ENCODE peak calls at places on chromosomes 7 and 10, in nine cellular contexts. One of them, this sample, is unnamed.

GRCh38 chr10:53918755-53919154 is 882.3 kb downstream of the PCDH15 start:
- DNase-seq in GM13977: no peak
- DNase-seq in breast epithelium: no peak
- DNase-seq in AG04450: no peak
- DNase-seq in AG09319: no peak
- DNase-seq in progenitor cell of endocrine pancreas: no peak
- DNase-seq in fibroblast of pulmonary artery: no peak
- DNase-seq in H9: no peak
- DNase-seq in WERI-Rb-1: no peak
- DNase-seq in this sample: no peak

GRCh38 chr10:75400163-75400768 is 1.3 kb downstream of the ZNF503 start:
- DNase-seq in H9: no peak
- DNase-seq in GM13977: peak
- DNase-seq in fibroblast of pulmonary artery: no peak
- DNase-seq in breast epithelium: peak
- DNase-seq in progenitor cell of endocrine pancreas: peak
- DNase-seq in AG09319: no peak
- DNase-seq in AG04450: no peak
- DNase-seq in WERI-Rb-1: no peak
- DNase-seq in this sample: peak

GRCh38 chr10:108422286-108422685 is 1257.8 kb upstream of the SORCS1 start:
- DNase-seq in AG09319: no peak
- DNase-seq in GM13977: no peak
- DNase-seq in progenitor cell of endocrine pancreas: no peak
- DNase-seq in fibroblast of pulmonary artery: no peak
- DNase-seq in breast epithelium: no peak
- DNase-seq in AG04450: no peak
- DNase-seq in WERI-Rb-1: no peak
- DNase-seq in H9: no peak
- DNase-seq in this sample: no peak

GRCh38 chr10:74669210-74669609 is 157.2 kb upstream of the KAT6B start:
- DNase-seq in WERI-Rb-1: no peak
- DNase-seq in progenitor cell of endocrine pancreas: no peak
- DNase-seq in breast epithelium: no peak
- DNase-seq in H9: no peak
- DNase-seq in AG09319: no peak
- DNase-seq in fibroblast of pulmonary artery: no peak
- DNase-seq in GM13977: no peak
- DNase-seq in AG04450: no peak
- DNase-seq in this sample: no peak

GRCh38 chr10:93576888-93577287 is 10.4 kb downstream of the FFAR4 start:
- DNase-seq in progenitor cell of endocrine pancreas: no peak
- DNase-seq in breast epithelium: no peak
- DNase-seq in WERI-Rb-1: no peak
- DNase-seq in GM13977: no peak
- DNase-seq in AG09319: no peak
- DNase-seq in AG04450: no peak
- DNase-seq in fibroblast of pulmonary artery: no peak
- DNase-seq in H9: no peak
- DNase-seq in this sample: no peak

GRCh38 chr7:77687747-77688144 is 8.5 kb upstream of the RSBN1L start:
- DNase-seq in GM13977: no peak
- DNase-seq in AG04450: no peak
- DNase-seq in breast epithelium: no peak
- DNase-seq in WERI-Rb-1: no peak
- DNase-seq in fibroblast of pulmonary artery: no peak
- DNase-seq in H9: no peak
- DNase-seq in AG09319: no peak
- DNase-seq in progenitor cell of endocrine pancreas: no peak
- DNase-seq in this sample: no peak

GRCh38 chr10:80464557-80465466 is 10.7 kb downstream of the TSPAN14 start:
- DNase-seq in H9: peak
- DNase-seq in AG04450: no peak
- DNase-seq in AG09319: no peak
- DNase-seq in fibroblast of pulmonary artery: peak
- DNase-seq in breast epithelium: no peak
- DNase-seq in GM13977: no peak
- DNase-seq in WERI-Rb-1: no peak
- DNase-seq in progenitor cell of endocrine pancreas: peak
- DNase-seq in this sample: no peak

GRCh38 chr7:151010307-151011096 is 13.8 kb downstream of the ATG9B start:
- DNase-seq in fibroblast of pulmonary artery: peak
- DNase-seq in AG09319: no peak
- DNase-seq in GM13977: no peak
- DNase-seq in AG04450: no peak
- DNase-seq in progenitor cell of endocrine pancreas: no peak
- DNase-seq in breast epithelium: no peak
- DNase-seq in H9: peak
- DNase-seq in WERI-Rb-1: peak
- DNase-seq in this sample: no peak

GRCh38 chr7:36605261-36605660 is 119.0 kb downstream of the AOAH start:
- DNase-seq in WERI-Rb-1: no peak
- DNase-seq in H9: no peak
- DNase-seq in AG09319: no peak
- DNase-seq in progenitor cell of endocrine pancreas: no peak
- DNase-seq in breast epithelium: no peak
- DNase-seq in GM13977: no peak
- DNase-seq in fibroblast of pulmonary artery: no peak
- DNase-seq in AG04450: no peak
- DNase-seq in this sample: no peak

GRCh38 chr10:113028393-113029054 is 78.5 kb downstream of the TCF7L2 start:
- DNase-seq in AG09319: no peak
- DNase-seq in H9: no peak
- DNase-seq in GM13977: no peak
- DNase-seq in progenitor cell of endocrine pancreas: no peak
- DNase-seq in AG04450: no peak
- DNase-seq in breast epithelium: no peak
- DNase-seq in WERI-Rb-1: no peak
- DNase-seq in fibroblast of pulmonary artery: no peak
- DNase-seq in this sample: no peak

GRCh38 chr10:113026679-113027078 is 76.6 kb downstream of the TCF7L2 start:
- DNase-seq in progenitor cell of endocrine pancreas: no peak
- DNase-seq in WERI-Rb-1: no peak
- DNase-seq in fibroblast of pulmonary artery: no peak
- DNase-seq in GM13977: no peak
- DNase-seq in H9: no peak
- DNase-seq in AG04450: peak
- DNase-seq in breast epithelium: no peak
- DNase-seq in AG09319: peak
- DNase-seq in this sample: no peak

GRCh38 chr10:113025487-113025886 is 75.4 kb downstream of the TCF7L2 start:
- DNase-seq in H9: no peak
- DNase-seq in AG04450: no peak
- DNase-seq in fibroblast of pulmonary artery: no peak
- DNase-seq in AG09319: no peak
- DNase-seq in progenitor cell of endocrine pancreas: no peak
- DNase-seq in WERI-Rb-1: no peak
- DNase-seq in breast epithelium: no peak
- DNase-seq in GM13977: no peak
- DNase-seq in this sample: no peak

GRCh38 chr10:113027574-113028392 is 77.7 kb downstream of the TCF7L2 start:
- DNase-seq in AG09319: peak
- DNase-seq in fibroblast of pulmonary artery: no peak
- DNase-seq in GM13977: no peak
- DNase-seq in H9: no peak
- DNase-seq in progenitor cell of endocrine pancreas: no peak
- DNase-seq in WERI-Rb-1: peak
- DNase-seq in breast epithelium: no peak
- DNase-seq in AG04450: no peak
- DNase-seq in this sample: no peak

DNA sequence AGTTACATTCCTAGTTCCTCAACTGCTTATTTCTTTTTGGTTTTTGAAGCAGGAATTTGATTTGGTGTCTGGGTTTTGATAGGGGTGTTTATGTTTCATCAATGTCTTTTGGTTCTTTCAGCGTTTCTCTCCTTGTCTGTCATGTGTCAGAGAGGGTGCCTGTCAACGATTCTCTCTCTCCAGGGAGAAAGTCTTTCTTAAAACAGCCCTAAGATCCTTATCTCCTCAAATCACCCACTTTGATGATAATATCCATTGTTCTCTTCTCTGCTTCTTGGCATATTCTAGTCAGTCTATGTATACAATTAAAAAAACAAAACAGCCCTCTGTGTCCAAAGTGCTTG is 77.2 kb downstream of the TCF7L2 start:
- DNase-seq in progenitor cell of endocrine pancreas: no peak
- DNase-seq in AG04450: no peak
- DNase-seq in H9: no peak
- DNase-seq in WERI-Rb-1: no peak
- DNase-seq in GM13977: no peak
- DNase-seq in AG09319: no peak
- DNase-seq in breast epithelium: no peak
- DNase-seq in fibroblast of pulmonary artery: no peak
- DNase-seq in this sample: no peak
- TF ChIP-seq CTCF in progenitor cell of endocrine pancreas: no peak
- TF ChIP-seq CTCF in AG04450: no peak
- TF ChIP-seq CTCF in H9: no peak
- TF ChIP-seq CTCF in WERI-Rb-1: no peak
- TF ChIP-seq CTCF in GM13977: no peak
- TF ChIP-seq CTCF in AG09319: no peak
- TF ChIP-seq CTCF in breast epithelium: no peak
- TF ChIP-seq CTCF in fibroblast of pulmonary artery: no peak
- TF ChIP-seq CTCF in this sample: no peak

DNA sequence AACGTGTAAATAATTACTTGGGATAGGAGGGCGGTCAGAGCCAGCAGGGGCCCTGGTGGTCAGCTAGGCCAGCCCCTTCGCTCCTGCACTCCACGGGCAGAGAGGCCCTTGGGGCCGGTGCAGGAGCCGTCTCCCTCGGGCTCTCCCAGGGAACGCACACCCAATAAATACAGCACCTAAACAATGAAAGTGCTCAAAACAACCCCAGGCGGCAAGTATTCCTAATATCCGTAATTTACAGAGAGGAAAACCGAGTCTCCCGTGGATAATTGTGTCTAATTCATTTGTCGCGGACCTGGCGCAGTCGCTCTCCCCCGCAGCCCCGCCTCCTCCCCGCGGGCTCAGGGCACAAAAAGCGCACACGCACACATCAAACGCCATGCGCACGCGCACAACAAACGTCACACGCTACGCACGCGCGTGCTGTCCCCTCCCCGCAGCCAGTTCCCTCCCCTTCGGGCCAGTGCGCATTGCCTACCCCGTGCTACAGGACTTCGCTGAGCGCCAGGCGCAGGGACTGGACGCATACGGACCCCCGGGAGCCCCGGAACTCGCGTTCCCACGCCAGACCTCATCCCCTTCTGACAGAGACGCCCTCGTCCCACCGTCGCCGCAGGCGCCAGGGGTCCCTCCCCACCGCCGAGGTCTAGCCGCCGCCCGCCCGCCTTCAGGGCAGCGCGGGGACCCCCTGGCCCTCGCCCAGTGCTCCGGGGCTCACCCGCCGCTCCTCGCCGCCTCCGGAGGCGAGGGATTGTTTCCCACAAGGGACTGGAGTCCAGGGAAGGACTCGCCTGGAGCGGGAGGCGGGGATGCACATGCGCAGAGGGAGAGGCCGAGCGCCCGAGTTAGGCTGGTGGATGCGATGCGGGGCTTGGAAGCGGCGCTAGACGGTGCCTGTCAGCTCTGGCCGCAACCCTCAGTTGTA is at the start of gene ZNF248:
- DNase-seq in WERI-Rb-1: peak
- DNase-seq in GM13977: peak
- DNase-seq in fibroblast of pulmonary artery: peak
- DNase-seq in AG09319: peak
- DNase-seq in AG04450: peak
- DNase-seq in progenitor cell of endocrine pancreas: peak
- DNase-seq in H9: peak
- DNase-seq in breast epithelium: peak
- DNase-seq in this sample: peak
- TF ChIP-seq CTCF in WERI-Rb-1: no peak
- TF ChIP-seq CTCF in GM13977: no peak
- TF ChIP-seq CTCF in fibroblast of pulmonary artery: no peak
- TF ChIP-seq CTCF in AG09319: peak
- TF ChIP-seq CTCF in AG04450: no peak
- TF ChIP-seq CTCF in progenitor cell of endocrine pancreas: peak
- TF ChIP-seq CTCF in H9: no peak
- TF ChIP-seq CTCF in breast epithelium: no peak
- TF ChIP-seq CTCF in this sample: no peak

DNA sequence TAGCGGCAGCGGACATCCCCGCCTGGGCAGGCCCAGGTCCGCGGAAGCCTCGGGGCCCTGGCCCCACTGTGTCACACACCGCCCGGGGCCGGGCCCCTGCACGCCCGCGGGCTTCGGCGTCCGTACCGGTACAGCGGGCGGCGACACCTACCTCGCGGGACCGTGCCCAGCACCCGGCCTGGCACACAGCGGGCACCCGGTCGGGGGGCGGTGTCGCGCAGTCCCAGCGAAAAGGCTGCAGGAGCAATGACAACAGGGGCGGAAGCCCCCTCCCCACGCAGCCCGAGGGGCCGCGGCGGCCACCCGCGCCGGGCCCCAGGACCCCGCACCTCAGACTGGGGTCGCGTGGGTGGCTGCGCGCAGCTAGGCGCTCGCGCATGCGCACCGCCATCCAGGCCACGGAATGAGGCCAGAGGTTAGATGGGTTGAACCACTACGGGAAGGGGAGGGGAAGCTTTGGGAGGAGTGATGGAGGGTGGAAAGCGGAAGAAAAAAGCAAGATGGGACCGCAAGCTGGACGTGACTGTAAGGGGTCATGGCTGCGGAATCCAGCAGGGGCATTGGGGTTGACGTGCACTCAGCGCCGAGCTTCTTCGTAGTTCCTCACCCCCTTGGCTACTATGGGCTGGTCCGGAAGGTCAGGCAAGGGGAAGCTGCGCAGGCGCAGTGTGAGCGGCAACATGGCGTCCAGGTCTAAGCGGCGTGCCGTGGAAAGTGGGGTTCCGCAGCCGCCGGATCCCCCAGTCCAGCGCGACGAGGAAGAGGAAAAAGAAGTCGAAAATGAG is at the start of the genes BCCIP and UROS:
- DNase-seq in progenitor cell of endocrine pancreas: peak
- DNase-seq in WERI-Rb-1: peak
- DNase-seq in fibroblast of pulmonary artery: peak
- DNase-seq in H9: peak
- DNase-seq in AG04450: peak
- DNase-seq in AG09319: peak
- DNase-seq in breast epithelium: peak
- DNase-seq in GM13977: peak
- DNase-seq in this sample: peak
- TF ChIP-seq CTCF in progenitor cell of endocrine pancreas: no peak
- TF ChIP-seq CTCF in WERI-Rb-1: no peak
- TF ChIP-seq CTCF in fibroblast of pulmonary artery: no peak
- TF ChIP-seq CTCF in H9: no peak
- TF ChIP-seq CTCF in AG04450: no peak
- TF ChIP-seq CTCF in AG09319: no peak
- TF ChIP-seq CTCF in breast epithelium: no peak
- TF ChIP-seq CTCF in GM13977: no peak
- TF ChIP-seq CTCF in this sample: no peak

GRCh38 chr10:124530215-124530665 is 68.6 kb downstream of the LHPP start:
- DNase-seq in H9: peak
- DNase-seq in progenitor cell of endocrine pancreas: peak
- DNase-seq in breast epithelium: peak
- DNase-seq in fibroblast of pulmonary artery: peak
- DNase-seq in AG04450: peak
- DNase-seq in AG09319: peak
- DNase-seq in GM13977: peak
- DNase-seq in WERI-Rb-1: peak
- DNase-seq in this sample: peak
- TF ChIP-seq CTCF in H9: peak
- TF ChIP-seq CTCF in progenitor cell of endocrine pancreas: peak
- TF ChIP-seq CTCF in breast epithelium: peak
- TF ChIP-seq CTCF in fibroblast of pulmonary artery: peak
- TF ChIP-seq CTCF in AG04450: peak
- TF ChIP-seq CTCF in AG09319: peak
- TF ChIP-seq CTCF in GM13977: peak
- TF ChIP-seq CTCF in WERI-Rb-1: peak
- TF ChIP-seq CTCF in this sample: peak

This sample was measured in GM20000.